ENCODE peak calls at places on chromosomes 7 and 10, in seven cellular contexts. Z, W, H, J, Y, U and V are unnamed samples.

GRCh38 chr10:63722537-63722936 is 201.3 kb downstream of the REEP3 start:
- DNase-seq in Z (no peak), W (no peak), H (no peak), J (no peak), Y (peak; percentile 81), U (peak; percentile 43), V (no peak)

GRCh38 chr7:131897016-131897789 is 340.8 kb upstream of the PODXL start:
- DNase-seq in Z (peak; percentile 93), W (no peak), H (no peak), J (peak; percentile 19), Y (peak; percentile 62), U (no peak), V (no peak)

GRCh38 chr10:99612167-99612831 is 7.9 kb downstream of the SLC25A28 start:
- DNase-seq in Z (peak; percentile 69), W (peak; percentile 21), H (no peak), J (peak; percentile 77), Y (peak; percentile 78), U (no peak), V (no peak)

GRCh38 chr10:3091346-3091787 is 24.0 kb downstream of the PFKP start:
- DNase-seq in Z (no peak), W (no peak), H (peak; percentile 83), J (no peak), Y (peak; percentile 82), U (no peak), V (no peak)

GRCh38 chr7:143299840-143300239 is 11.7 kb downstream of the CASP2 start:
- DNase-seq in Z (peak; percentile 88), W (peak; percentile 61), H (no peak), J (peak; percentile 58), Y (peak; percentile 52), U (no peak), V (no peak)

GRCh38 chr10:19945275-19945674 is 129.0 kb downstream of the PLXDC2 start:
- DNase-seq in Z (no peak), W (peak; percentile 16), H (no peak), J (no peak), Y (no peak), U (peak; percentile 77), V (no peak)

GRCh38 chr7:138645284-138645683 is 55.9 kb downstream of the SVOPL start:
- DNase-seq in Z (peak; percentile 78), W (peak; percentile 36), H (no peak), J (peak; percentile 17), Y (no peak), U (no peak), V (no peak)

GRCh38 chr7:27535795-27536194 is 126.9 kb downstream of the HIBADH start:
- DNase-seq in Z (no peak), W (no peak), H (no peak), J (no peak), Y (peak; percentile 51), U (no peak), V (no peak)

GRCh38 chr10:378930-379704 is 243.9 kb downstream of the ZMYND11 start:
- DNase-seq in Z (no peak), W (no peak), H (no peak), J (no peak), Y (no peak), U (no peak), V (peak; percentile 39)

GRCh38 chr7:55325371-55325792 is 39.8 kb upstream of the LANCL2 start:
- DNase-seq in Z (no peak), W (peak; percentile 74), H (peak; percentile 42), J (no peak), Y (peak; percentile 83), U (peak; percentile 83), V (peak; percentile 51)

GRCh38 chr7:16078076-16078952 is 343.0 kb downstream of the CRPPA start:
- DNase-seq in Z (peak; percentile 71), W (peak; percentile 17), H (no peak), J (peak; percentile 20), Y (peak; percentile 76), U (no peak), V (no peak)

GRCh38 chr10:62443866-62444265 is 69.7 kb downstream of the ZNF365 start:
- DNase-seq in Z (no peak), W (no peak), H (no peak), J (no peak), Y (no peak), U (no peak), V (no peak)

GRCh38 chr10:22821501-22821900 is 106.4 kb upstream of the ARMC3 start:
- DNase-seq in Z (no peak), W (no peak), H (no peak), J (no peak), Y (peak; percentile 37), U (no peak), V (no peak)

GRCh38 chr10:21298686-21299085 is 226.8 kb downstream of the SKIDA1 start:
- DNase-seq in Z (no peak), W (no peak), H (no peak), J (no peak), Y (no peak), U (no peak), V (no peak)

GRCh38 chr10:78869508-78870439 is 199.0 kb upstream of the ZMIZ1 start:
- DNase-seq in Z (peak; percentile 35), W (peak; percentile 27), H (peak; percentile 11), J (no peak), Y (no peak), U (no peak), V (no peak)

GRCh38 chr7:37342170-37342569 is 106.5 kb downstream of the ELMO1 start:
- DNase-seq in Z (no peak), W (no peak), H (no peak), J (no peak), Y (no peak), U (no peak), V (no peak)

GRCh38 chr7:156163747-156164146 is 351.5 kb upstream of the SHH start:
- DNase-seq in Z (peak; percentile 25), W (no peak), H (no peak), J (no peak), Y (peak; percentile 13), U (no peak), V (no peak)

GRCh38 chr10:125026974-125027735 is 85.2 kb downstream of the ZRANB1 start:
- DNase-seq in Z (no peak), W (no peak), H (no peak), J (no peak), Y (no peak), U (peak; percentile 52), V (peak; percentile 33)

GRCh38 chr10:125026036-125026931 is 84.4 kb downstream of the ZRANB1 start:
- DNase-seq in Z (no peak), W (no peak), H (no peak), J (no peak), Y (no peak), U (peak; percentile 51), V (peak; percentile 35)

GRCh38 chr10:125028291-125028867 is 86.5 kb downstream of the ZRANB1 start:
- DNase-seq in Z (no peak), W (no peak), H (no peak), J (no peak), Y (peak; percentile 56), U (peak; percentile 23), V (peak; percentile 71)

GRCh38 chr10:125029584-125030242 is 87.8 kb downstream of the ZRANB1 start:
- DNase-seq in Z (no peak), W (peak; percentile 74), H (no peak), J (no peak), Y (peak; percentile 70), U (peak; percentile 23), V (no peak)

DNA sequence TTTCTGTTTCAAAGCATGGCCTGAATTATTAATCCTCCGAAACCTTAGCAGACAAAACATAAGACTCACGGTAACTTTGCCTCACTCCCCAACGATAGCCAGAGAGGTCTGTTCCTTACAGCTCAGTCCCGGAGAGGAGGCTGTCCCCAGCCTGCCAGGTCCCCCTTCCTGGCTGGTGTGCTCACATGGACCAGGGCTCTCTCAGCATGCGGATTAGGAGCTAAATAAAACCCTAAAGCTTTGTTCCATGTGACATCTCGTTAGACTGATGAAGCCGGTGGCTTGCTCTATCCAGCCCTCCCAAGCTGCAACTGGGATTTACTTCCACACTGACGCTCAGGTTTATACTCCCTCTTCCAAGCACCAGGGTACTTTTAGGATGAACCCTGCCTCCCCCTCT is 86.0 kb downstream of the ZRANB1 start:
- DNase-seq in Z (no peak), W (no peak), H (no peak), J (no peak), Y (no peak), U (peak; percentile 61), V (peak; percentile 60)
- H3K27ac ChIP-seq in Z (no peak overlapping the region), W (no peak overlapping the region), H (no peak overlapping the region), J (no peak overlapping the region), Y (peak overlapping the region; percentile 67), U (peak overlapping the region; percentile 67), V (no peak overlapping the region)

DNA sequence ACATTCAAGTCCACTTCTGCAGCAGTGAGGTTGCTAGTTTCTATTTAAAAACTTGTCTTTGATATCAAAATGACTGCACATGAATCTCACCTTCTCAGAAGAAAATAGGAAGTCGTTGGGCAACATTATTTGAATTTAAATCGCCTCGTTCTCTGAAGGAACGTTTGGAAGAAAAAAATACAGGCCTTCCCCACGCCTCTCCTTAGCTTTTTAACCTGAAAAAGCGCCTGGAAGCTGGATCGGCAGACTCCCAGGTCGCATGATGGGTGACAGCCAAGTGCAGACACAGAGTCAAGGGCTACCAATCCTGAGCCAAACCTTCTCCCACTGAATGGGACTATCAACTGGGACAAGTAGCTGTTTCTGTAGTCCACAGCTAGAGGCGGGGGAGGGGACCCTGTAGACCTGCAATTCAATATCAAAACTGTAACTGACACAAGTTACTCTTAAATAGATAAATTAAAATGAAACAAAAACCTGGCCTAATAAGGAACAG is 2.2 kb downstream of the FAM53B start:
- DNase-seq in Z (peak; percentile 62), W (peak; percentile 40), H (peak; percentile 29), J (no peak), Y (no peak), U (no peak), V (peak; percentile 73)
- H3K27ac ChIP-seq in Z (peak overlapping the region; percentile 76), W (no peak overlapping the region), H (peak overlapping the region; percentile 78), J (no peak overlapping the region), Y (no peak overlapping the region), U (peak overlapping the region; percentile 95), V (no peak overlapping the region)

GRCh38 chr7:116541951-116542350 is 17.1 kb downstream of the CAV1 start:
- DNase-seq in Z (no peak), W (no peak), H (no peak), J (no peak), Y (no peak), U (no peak), V (no peak)
- H3K27ac ChIP-seq in Z (no peak overlapping the region), W (no peak overlapping the region), H (no peak overlapping the region), J (no peak overlapping the region), Y (peak overlapping the region; percentile 2), U (no peak overlapping the region), V (no peak overlapping the region)

GRCh38 chr7:6271694-6272371 is 591 bp downstream of the CYTH3 start:
- DNase-seq in Z (peak; percentile 72), W (peak; percentile 31), H (no peak), J (peak; percentile 25), Y (no peak), U (peak; percentile 59), V (peak; percentile 78)

GRCh38 chr7:6269527-6269926 is 2.9 kb downstream of the CYTH3 start:
- DNase-seq in Z (no peak), W (no peak), H (no peak), J (no peak), Y (no peak), U (no peak), V (no peak)

GRCh38 chr7:6272481-6273323 is at the start of gene CYTH3:
- DNase-seq in Z (peak; percentile 93), W (peak; percentile 86), H (peak; percentile 78), J (peak; percentile 86), Y (peak; percentile 92), U (peak; percentile 90), V (peak; percentile 84)

GRCh38 chr7:6273380-6273837 is 985 bp upstream of the CYTH3 start:
- DNase-seq in Z (no peak), W (peak; percentile 69), H (no peak), J (no peak), Y (peak; percentile 26), U (no peak), V (peak; percentile 35)

GRCh38 chr7:6271091-6271658 is 1.2 kb downstream of the CYTH3 start:
- DNase-seq in Z (peak; percentile 68), W (peak; percentile 67), H (peak; percentile 42), J (peak; percentile 92), Y (peak; percentile 68), U (peak; percentile 78), V (peak; percentile 87)
- H3K27ac ChIP-seq in Z (no peak overlapping the region), W (no peak overlapping the region), H (peak overlapping the region; percentile 77), J (peak overlapping the region; percentile 82), Y (no peak overlapping the region), U (peak overlapping the region; percentile 81), V (peak overlapping the region; percentile 36)